ENCODE peak calls at places on chromosome 19, in seven cellular contexts. R, I, W, B, M, F and G are unnamed samples.
A peak's percentile ranks its signal among the peaks of the same experiment; 100 is the strongest.

GRCh38 chr19:49809155-49809986 is 3.7 kb downstream of the FUZ start:
- DNase-seq in R (peak; percentile 57), I (peak; percentile 8), W (peak; percentile 66), B (peak; percentile 17), M (peak; percentile 40), F (peak; percentile 32), G (peak; percentile 70)

GRCh38 chr19:46019270-46019669 is 3.6 kb downstream of the PGLYRP1 start:
- DNase-seq in R (no peak), I (no peak), W (no peak), B (no peak), M (no peak), F (no peak), G (no peak)

GRCh38 chr19:14556662-14557188 is 15.1 kb downstream of the NDUFB7 start:
- DNase-seq in R (peak; percentile 82), I (peak; percentile 70), W (peak; percentile 44), B (no peak), M (peak; percentile 34), F (peak; percentile 69), G (peak; percentile 79)

GRCh38 chr19:43407416-43408005 is 7.2 kb upstream of the TEX101 start:
- DNase-seq in R (no peak), I (no peak), W (no peak), B (no peak), M (no peak), F (no peak), G (no peak)

GRCh38 chr19:53977991-53978731 is 13.3 kb upstream of the CACNG6 start:
- DNase-seq in R (peak; percentile 75), I (no peak), W (peak; percentile 48), B (no peak), M (no peak), F (peak; percentile 88), G (peak; percentile 50)

GRCh38 chr19:42634409-42635232 is 39.9 kb upstream of the CEACAM8 start:
- DNase-seq in R (peak; percentile 59), I (peak; percentile 16), W (no peak), B (peak; percentile 2), M (no peak), F (no peak), G (no peak)

GRCh38 chr19:13056052-13056660 is 46.5 kb downstream of the LYL1 start:
- DNase-seq in R (no peak), I (no peak), W (peak; percentile 75), B (no peak), M (no peak), F (no peak), G (peak; percentile 61)

GRCh38 chr19:48819366-48819816 is 8.6 kb upstream of the BCAT2 start:
- DNase-seq in R (no peak), I (no peak), W (peak; percentile 94), B (no peak), M (no peak), F (no peak), G (peak; percentile 89)

GRCh38 chr19:29543381-29543780 is 17.6 kb downstream of the VSTM2B start:
- DNase-seq in R (no peak), I (no peak), W (no peak), B (no peak), M (no peak), F (no peak), G (no peak)

GRCh38 chr19:17114414-17114831 is 38.8 kb downstream of the MYO9B start:
- DNase-seq in R (no peak), I (no peak), W (no peak), B (no peak), M (no peak), F (no peak), G (no peak)

GRCh38 chr19:41457241-41457640 is 14.3 kb downstream of the ERICH4 start:
- DNase-seq in R (no peak), I (no peak), W (no peak), B (no peak), M (no peak), F (no peak), G (no peak)

GRCh38 chr19:35249146-35249847 is 495 bp downstream of the LSR start:
- DNase-seq in R (no peak), I (no peak), W (no peak), B (no peak), M (no peak), F (no peak), G (no peak)

GRCh38 chr19:56567274-56568120 is at the start of gene ZNF470:
- DNase-seq in R (peak; percentile 94), I (peak; percentile 80), W (peak; percentile 96), B (peak; percentile 51), M (peak; percentile 75), F (peak; percentile 89), G (peak; percentile 97)

GRCh38 chr19:3054972-3055740 is 7.1 kb downstream of the TLE5 start:
- DNase-seq in R (no peak), I (no peak), W (no peak), B (no peak), M (no peak), F (no peak), G (no peak)

GRCh38 chr19:36963262-36963661 is 47.1 kb downstream of the ZNF568 start:
- DNase-seq in R (no peak), I (no peak), W (no peak), B (peak; percentile 94), M (no peak), F (no peak), G (no peak)